ENCODE peak calls at places on chromosomes 11 and 22, in nine cellular contexts. F is epithelial cell of esophagus, E is suprapubic skin, B is cardiac fibroblast, J is mesothelial cell of epicardium, P is progenitor cell of endocrine pancreas, L is endothelial cell, Q is Calu3, I is ovary. V is an unnamed sample.

GRCh38 chr11:134289789-134290188 is 13.6 kb downstream of the GLB1L3 start:
- DNase-seq in I (no peak), B (no peak), F (no peak), P (no peak), L (no peak), J (no peak), E (no peak), Q (no peak), V (no peak)

GRCh38 chr11:94398101-94398500 is 3.1 kb downstream of the GPR83 start:
- DNase-seq in F (no peak), B (no peak), E (no peak), Q (no peak), L (no peak), P (no peak), J (no peak), I (no peak), V (no peak)

GRCh38 chr22:23913306-23913660 is 19.1 kb downstream of the MIF start:
- DNase-seq in I (no peak), L (no peak), J (no peak), Q (no peak), B (no peak), F (no peak), P (no peak), E (no peak), V (no peak)

GRCh38 chr11:26219506-26220117 is 112.3 kb upstream of the ANO3 start:
- DNase-seq in Q (no peak), F (no peak), L (no peak), E (no peak), I (no peak), B (peak), J (no peak), P (no peak), V (no peak)

GRCh38 chr11:100586346-100587101 is 100.6 kb upstream of the ARHGAP42 start:
- DNase-seq in F (no peak), Q (no peak), P (no peak), B (no peak), J (no peak), I (no peak), L (no peak), E (no peak), V (no peak)

GRCh38 chr11:2860636-2861035 is 24.9 kb downstream of the CDKN1C start:
- DNase-seq in Q (peak), F (peak), E (no peak), L (no peak), P (no peak), I (no peak), J (no peak), B (peak), V (no peak)

GRCh38 chr11:100857236-100858005 is 170.3 kb downstream of the ARHGAP42 start:
- DNase-seq in E (no peak), F (no peak), J (no peak), B (no peak), L (no peak), P (no peak), Q (no peak), I (no peak), V (no peak)

GRCh38 chr11:127392575-127392974 is 392.0 kb upstream of the KIRREL3 start:
- DNase-seq in P (no peak), Q (no peak), B (no peak), F (no peak), E (no peak), I (no peak), J (no peak), L (no peak), V (no peak)

GRCh38 chr11:76769645-76770586 is 13.2 kb upstream of the TSKU start:
- DNase-seq in J (no peak), F (no peak), P (no peak), B (peak), E (no peak), Q (peak), L (no peak), I (no peak), V (no peak)

GRCh38 chr11:1825039-1825740 is 9.6 kb upstream of the SYT8 start:
- DNase-seq in E (no peak), L (peak), F (no peak), B (no peak), P (peak), I (no peak), Q (peak), J (no peak), V (peak)

GRCh38 chr11:62842171-62842717 is 2.9 kb upstream of the WDR74 start:
- DNase-seq in B (no peak), J (no peak), F (no peak), P (peak), Q (no peak), E (no peak), L (peak), I (peak), V (peak)

GRCh38 chr11:14852571-14853177 is 39.4 kb downstream of the CYP2R1 start:
- DNase-seq in L (no peak), P (no peak), I (no peak), B (no peak), F (no peak), E (no peak), J (no peak), Q (no peak), V (no peak)

GRCh38 chr11:116224154-116224888 is 548.5 kb downstream of the BUD13 start:
- DNase-seq in I (peak), B (peak), J (no peak), Q (peak), E (no peak), F (peak), P (peak), L (peak), V (peak)

GRCh38 chr11:19253149-19253540 is 12.4 kb upstream of the E2F8 start:
- DNase-seq in E (no peak), P (no peak), L (no peak), Q (no peak), J (no peak), B (peak), F (no peak), I (no peak), V (no peak)

GRCh38 chr11:123035831-123036230 is 26.1 kb downstream of the HSPA8 start:
- DNase-seq in L (no peak), P (no peak), F (peak), B (no peak), Q (no peak), E (peak), J (no peak), I (no peak), V (no peak)

GRCh38 chr22:31620756-31621480 is 41.1 kb downstream of the PISD start:
- DNase-seq in J (no peak), B (no peak), F (no peak), Q (no peak), E (no peak), P (no peak), I (no peak), L (no peak), V (no peak)

GRCh38 chr11:394034-394857 is at the start of gene PKP3:
- DNase-seq in B (peak), P (peak), E (no peak), Q (peak), L (no peak), I (no peak), J (no peak), F (peak), V (no peak)

GRCh38 chr22:24420072-24420976 is 7.1 kb upstream of the ADORA2A start:
- DNase-seq in P (no peak), J (no peak), L (peak), I (no peak), F (no peak), B (peak), E (no peak), Q (no peak), V (no peak)

GRCh38 chr11:58524232-58525036 is 16.5 kb upstream of the OR5B21 start:
- DNase-seq in B (peak), P (peak), I (peak), E (no peak), Q (peak), F (peak), L (peak), J (no peak), V (peak)

GRCh38 chr11:1197886-1198765 is 24.7 kb upstream of the MUC5B start:
- DNase-seq in Q (no peak), E (peak), J (peak), B (no peak), P (peak), L (no peak), F (no peak), I (peak), V (no peak)

GRCh38 chr11:121525376-121525775 is 72.6 kb upstream of the SORL1-AS1 start:
- DNase-seq in Q (no peak), I (no peak), F (no peak), B (no peak), E (no peak), P (no peak), L (no peak), J (no peak), V (no peak)

GRCh38 chr11:32088117-32088941 is 2.5 kb upstream of the RCN1 start:
- DNase-seq in J (no peak), P (no peak), F (peak), E (no peak), Q (peak), B (peak), L (no peak), I (peak), V (no peak)

GRCh38 chr11:44416776-44417175 is 106.8 kb upstream of the ALX4 start:
- DNase-seq in L (no peak), F (peak), Q (no peak), B (peak), E (no peak), I (no peak), P (no peak), J (no peak), V (no peak)

GRCh38 chr22:17430298-17430900 is 61.1 kb downstream of the CECR2 start:
- DNase-seq in E (no peak), J (no peak), P (no peak), L (no peak), I (peak), F (peak), Q (no peak), B (peak), V (no peak)

GRCh38 chr11:109184376-109184775 is 237.6 kb upstream of the C11orf87 start:
- DNase-seq in J (no peak), P (no peak), F (peak), L (no peak), I (no peak), B (no peak), Q (no peak), E (no peak), V (no peak)

GRCh38 chr11:33266418-33267215 is 9.4 kb downstream of the HIPK3 start:
- DNase-seq in F (no peak), I (peak), B (peak), Q (peak), P (no peak), E (no peak), J (no peak), L (peak), V (no peak)

GRCh38 chr11:6475936-6476335 is 2.2 kb upstream of the TRIM3 start:
- DNase-seq in E (no peak), B (no peak), I (no peak), J (no peak), Q (no peak), P (no peak), F (no peak), L (no peak), V (no peak)

GRCh38 chr11:92762175-92762574 is 207.3 kb upstream of the MTNR1B start:
- DNase-seq in E (no peak), I (no peak), P (no peak), B (no peak), Q (no peak), F (no peak), L (no peak), J (no peak), V (no peak)

GRCh38 chr11:129933866-129934265 is 38.5 kb upstream of the NFRKB start:
- DNase-seq in E (no peak), Q (no peak), B (no peak), L (no peak), F (no peak), I (peak), P (no peak), J (no peak), V (no peak)

GRCh38 chr11:117010808-117011540 is 87.3 kb downstream of the SIK3 start:
- DNase-seq in E (no peak), F (peak), B (peak), I (no peak), L (no peak), J (no peak), P (no peak), Q (no peak), V (no peak)

GRCh38 chr11:76562541-76562940 is 108.0 kb downstream of the LRRC32 start:
- DNase-seq in I (no peak), J (no peak), B (no peak), P (no peak), E (no peak), F (no peak), L (no peak), Q (no peak), V (no peak)

GRCh38 chr11:61392991-61393595 is 706 bp downstream of the TMEM216 start:
- DNase-seq in B (no peak), I (no peak), F (no peak), Q (no peak), E (no peak), L (peak), J (no peak), P (no peak), V (no peak)
- TF ChIP-seq CTCF in B (no peak), I (no peak), F (peak), Q (no peak), E (no peak), L (no peak), J (no peak), P (no peak), V (no peak)

DNA sequence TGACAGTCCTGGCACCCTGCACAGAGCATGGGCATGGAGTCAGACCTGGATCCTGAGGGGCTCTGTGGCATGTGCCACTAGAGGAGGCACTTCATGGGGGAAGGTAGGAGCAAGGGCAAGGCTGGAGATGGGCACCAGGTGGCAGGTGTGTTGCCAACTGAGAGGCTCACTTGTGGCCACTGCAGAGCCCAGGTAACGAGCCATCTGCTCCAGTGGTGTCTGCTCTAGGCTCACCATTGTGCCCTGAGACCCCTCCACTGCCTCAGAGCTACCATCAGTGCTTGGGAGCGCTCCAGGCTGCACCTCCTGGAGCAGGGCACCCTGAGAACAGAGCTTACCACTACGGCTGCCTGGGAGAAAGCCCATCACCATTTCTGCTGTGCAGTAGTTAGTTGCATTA is 1.3 kb upstream of the ZDHHC8 start:
- DNase-seq in Q (peak), B (no peak), E (no peak), L (no peak), J (no peak), P (no peak), F (peak), I (no peak), V (no peak)
- TF ChIP-seq CTCF in Q (no peak), B (no peak), E (no peak), L (no peak), J (no peak), P (no peak), F (peak), I (no peak), V (no peak)

GRCh38 chr22:29031236-29031982 is 30.2 kb downstream of the C22orf31 start:
- DNase-seq in P (no peak), F (peak), I (peak), Q (peak), J (no peak), L (peak), B (peak), E (no peak), V (peak)
- TF ChIP-seq CTCF in P (peak), F (no peak), I (no peak), Q (peak), J (peak), L (no peak), B (no peak), E (no peak), V (no peak)

DNA sequence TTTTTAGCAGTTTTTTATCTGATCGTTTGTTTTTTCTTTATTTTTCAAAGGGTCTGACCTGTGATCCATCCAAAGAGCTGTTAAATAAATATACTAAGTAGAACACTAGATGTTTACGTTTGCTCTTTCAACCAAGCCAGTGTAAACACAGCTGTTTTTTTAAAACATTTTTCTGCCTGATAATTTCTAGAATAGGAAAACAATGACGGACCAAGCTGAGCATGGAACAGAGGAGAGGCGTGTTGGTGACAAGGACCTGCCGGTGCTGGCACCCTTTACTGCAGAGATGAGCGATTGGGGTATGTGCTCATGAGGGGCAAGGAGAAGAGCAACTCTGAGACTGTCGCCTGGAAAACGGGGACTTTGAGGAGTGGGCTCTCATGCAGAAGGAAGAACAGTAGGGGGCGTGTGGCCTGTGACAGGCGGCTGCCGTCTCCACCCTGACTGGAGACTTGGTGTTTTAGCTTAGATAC is 28.6 kb upstream of the PANX2 start:
- DNase-seq in Q (no peak), E (no peak), P (no peak), I (no peak), F (no peak), B (no peak), J (no peak), L (peak), V (no peak)
- TF ChIP-seq CTCF in Q (no peak), E (no peak), P (peak), I (no peak), F (no peak), B (no peak), J (no peak), L (no peak), V (no peak)

GRCh38 chr11:66002648-66003225 is 434 bp downstream of the BANF1 start:
- DNase-seq in J (no peak), F (peak), B (peak), L (peak), I (peak), E (no peak), Q (peak), P (no peak), V (no peak)
- TF ChIP-seq CTCF in J (no peak), F (peak), B (peak), L (no peak), I (no peak), E (no peak), Q (no peak), P (no peak), V (no peak)

DNA sequence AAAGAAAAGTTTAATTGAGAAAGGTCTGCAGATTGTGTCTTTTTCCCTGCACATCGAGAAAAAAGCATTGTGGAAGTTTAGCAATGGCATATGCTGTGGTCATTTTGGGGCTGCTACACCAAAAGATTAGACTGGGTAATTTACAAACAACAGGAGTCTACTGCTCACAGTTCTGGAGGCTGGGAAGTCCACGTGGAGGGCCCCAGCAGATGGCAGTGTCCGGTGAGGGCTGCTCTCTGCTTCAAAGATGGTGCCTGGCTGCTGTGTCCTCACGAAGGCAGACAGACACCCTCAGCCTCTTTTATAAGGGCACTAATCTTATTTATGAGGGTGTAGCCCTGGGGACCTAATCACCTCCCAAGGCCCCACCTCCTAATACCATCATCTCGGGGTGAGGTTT is 21.1 kb downstream of the PHF21B start:
- DNase-seq in J (no peak), B (no peak), E (no peak), F (no peak), I (no peak), Q (no peak), P (no peak), L (no peak), V (no peak)
- TF ChIP-seq CTCF in J (no peak), B (no peak), E (no peak), F (no peak), I (no peak), Q (no peak), P (no peak), L (no peak), V (no peak)

DNA sequence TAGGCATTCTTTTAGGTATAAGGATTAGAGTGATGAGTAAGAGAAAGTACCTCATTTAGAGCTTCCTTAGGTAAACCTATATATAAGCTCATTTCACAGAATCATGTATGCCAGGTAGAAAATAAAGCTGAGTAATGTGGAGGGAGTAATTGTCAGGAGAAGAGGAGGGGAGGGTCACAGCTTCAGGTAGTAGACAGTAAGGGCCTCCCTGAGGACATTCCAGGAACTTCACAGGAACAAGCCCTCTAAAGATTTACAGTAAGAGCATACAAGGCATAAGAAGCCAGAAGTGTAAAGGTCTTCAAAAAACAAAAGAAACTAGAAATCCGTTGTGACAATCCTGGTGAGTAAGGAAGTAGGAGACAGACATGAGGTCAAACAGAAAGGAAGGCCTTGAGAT is 57.6 kb downstream of the USP47 start:
- DNase-seq in F (peak), B (no peak), L (no peak), Q (no peak), J (no peak), P (no peak), E (no peak), I (no peak), V (no peak)
- TF ChIP-seq CTCF in F (peak), B (no peak), L (no peak), Q (no peak), J (no peak), P (no peak), E (no peak), I (no peak), V (no peak)

GRCh38 chr11:119585038-119585666 is 143.8 kb downstream of the NECTIN1 start:
- DNase-seq in L (peak), J (no peak), F (peak), E (no peak), I (no peak), Q (peak), B (no peak), P (peak), V (no peak)

GRCh38 chr11:119586181-119586580 is 142.8 kb downstream of the NECTIN1 start:
- DNase-seq in J (no peak), B (no peak), I (no peak), Q (no peak), P (no peak), F (peak), L (no peak), E (no peak), V (no peak)

GRCh38 chr11:119583585-119583984 is 145.4 kb downstream of the NECTIN1 start:
- DNase-seq in B (no peak), P (no peak), J (no peak), F (no peak), Q (no peak), L (no peak), I (no peak), E (no peak), V (no peak)

GRCh38 chr11:119580751-119581150 is 148.2 kb downstream of the NECTIN1 start:
- DNase-seq in I (no peak), E (no peak), J (no peak), Q (no peak), L (no peak), P (no peak), B (no peak), F (no peak), V (no peak)

DNA sequence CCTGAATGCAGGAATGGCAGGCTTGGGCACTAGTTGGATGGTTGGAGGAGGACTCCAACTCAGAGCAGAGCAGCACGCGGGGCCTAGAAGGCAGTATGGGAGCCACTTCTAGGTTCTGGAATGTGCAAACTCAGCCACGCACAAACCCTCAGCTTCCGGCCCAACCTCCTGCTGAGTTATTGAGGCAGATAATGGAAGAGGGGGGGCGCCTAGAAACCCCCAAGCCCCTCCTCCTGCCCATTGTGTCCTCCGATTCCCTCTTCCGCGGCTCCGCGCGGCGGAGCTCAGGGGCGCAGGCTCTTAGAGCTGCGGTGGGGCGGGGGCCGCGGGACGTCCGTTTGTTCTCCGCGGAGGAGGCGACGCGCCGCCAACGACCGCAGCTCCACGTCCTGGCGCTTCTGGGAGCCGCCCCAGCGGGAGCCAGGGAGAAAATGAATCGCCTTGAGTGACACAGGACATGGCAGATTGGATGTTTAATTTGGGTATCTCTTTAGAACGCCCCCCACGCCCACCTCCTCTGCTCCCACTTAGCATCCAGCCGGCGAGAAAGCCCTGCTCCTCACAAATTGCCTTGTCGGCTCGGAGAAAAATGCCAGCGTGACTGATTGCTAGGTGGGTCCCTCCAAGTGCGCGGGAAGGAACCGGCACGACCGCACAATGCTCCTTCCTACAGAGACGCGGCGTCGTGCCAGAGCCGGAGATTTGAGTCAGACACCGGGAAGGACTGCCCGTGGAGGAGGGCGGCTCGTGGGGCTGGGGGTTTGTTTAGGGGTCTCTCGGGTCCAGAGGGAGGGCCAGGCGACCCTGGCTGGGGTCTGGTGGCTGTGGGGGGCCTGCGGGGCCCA is 144.6 kb downstream of the NECTIN1 start:
- DNase-seq in I (no peak), P (peak), B (peak), J (peak), Q (peak), E (no peak), F (peak), L (peak), V (no peak)
- TF ChIP-seq CTCF in I (no peak), P (no peak), B (no peak), J (no peak), Q (no peak), E (no peak), F (no peak), L (no peak), V (no peak)

V was measured in natural killer cell.